ENCODE peak calls at places on chromosomes 5 and 9, in eight cellular contexts. K, Y, F, O, Q, Z, A and M are unnamed samples.
A peak's percentile ranks its signal among the peaks of the same experiment; 100 is the strongest.

GRCh38 chr5:133423618-133424282 is 188.6 kb downstream of the FSTL4 start:
- DNase-seq in K (peak; percentile 71), Y (peak; percentile 86), F (peak; percentile 86), O (peak; percentile 76), Q (peak; percentile 31), Z (peak; percentile 41), A (no peak), M (peak; percentile 18)

GRCh38 chr9:2679011-2679410 is 38.3 kb upstream of the KCNV2 start:
- DNase-seq in K (no peak), Y (no peak), F (no peak), O (no peak), Q (no peak), Z (no peak), A (no peak), M (no peak)

GRCh38 chr5:69415584-69415958 is 655 bp downstream of the MARVELD2 start:
- DNase-seq in K (no peak), Y (no peak), F (no peak), O (no peak), Q (no peak), Z (no peak), A (no peak), M (no peak)

GRCh38 chr9:122348288-122348777 is 22.5 kb upstream of the PTGS1 start:
- DNase-seq in K (no peak), Y (no peak), F (no peak), O (no peak), Q (no peak), Z (no peak), A (no peak), M (no peak)

GRCh38 chr5:127417534-127417933 is 99.9 kb upstream of the PRRC1 start:
- DNase-seq in K (no peak), Y (no peak), F (no peak), O (no peak), Q (no peak), Z (no peak), A (no peak), M (no peak)

GRCh38 chr5:34699155-34700077 is 43.3 kb downstream of the RAI14 start:
- DNase-seq in K (peak; percentile 57), Y (no peak), F (no peak), O (no peak), Q (no peak), Z (no peak), A (no peak), M (no peak)

GRCh38 chr5:54309751-54310432 is 481 bp downstream of the ARL15 start:
- DNase-seq in K (peak; percentile 35), Y (peak; percentile 65), F (no peak), O (peak; percentile 8), Q (no peak), Z (peak; percentile 47), A (no peak), M (no peak)

GRCh38 chr9:69572611-69573010 is 99.6 kb downstream of the APBA1 start:
- DNase-seq in K (no peak), Y (no peak), F (no peak), O (no peak), Q (no peak), Z (peak; percentile 60), A (no peak), M (no peak)

GRCh38 chr5:157342822-157343402 is 77.0 kb downstream of the CYFIP2 start:
- DNase-seq in K (no peak), Y (no peak), F (peak; percentile 44), O (no peak), Q (no peak), Z (peak; percentile 43), A (no peak), M (no peak)

GRCh38 chr5:154373729-154374179 is 72.0 kb upstream of the SAP30L start:
- DNase-seq in K (no peak), Y (no peak), F (no peak), O (no peak), Q (no peak), Z (no peak), A (no peak), M (no peak)

GRCh38 chr5:82421119-82421518 is 143.0 kb upstream of the RPS23 start:
- DNase-seq in K (no peak), Y (no peak), F (no peak), O (no peak), Q (no peak), Z (peak; percentile 96), A (peak; percentile 94), M (peak; percentile 94)

GRCh38 chr5:36606437-36607113 is at the start of gene SLC1A3:
- DNase-seq in K (peak; percentile 52), Y (peak; percentile 75), F (no peak), O (peak; percentile 60), Q (peak; percentile 48), Z (peak; percentile 67), A (no peak), M (peak; percentile 81)

GRCh38 chr9:129875687-129876395 is 40.6 kb downstream of the USP20 start:
- DNase-seq in K (no peak), Y (no peak), F (no peak), O (no peak), Q (no peak), Z (peak; percentile 16), A (no peak), M (no peak)

GRCh38 chr5:97544279-97545077 is 361.4 kb upstream of the RIOK2 start:
- DNase-seq in K (no peak), Y (no peak), F (no peak), O (no peak), Q (no peak), Z (no peak), A (no peak), M (no peak)